ENCODE peak calls at places on chromosomes 2 and 18, in nine cellular contexts. One of them, this sample, is unnamed.

GRCh38 chr2:23706613-23707078 is 220.3 kb downstream of the ATAD2B start:
- DNase-seq in NCI-H1417 treated with DMSO at 0.1 percent for 48 hours: no peak
- DNase-seq in CD4-positive, alpha-beta memory T cell: no peak
- DNase-seq in left cardiac atrium: no peak
- DNase-seq in mesothelial cell of epicardium: no peak
- DNase-seq in GM13977: no peak
- DNase-seq in NCI-H510A: no peak
- DNase-seq in mammary epithelial cell: no peak
- DNase-seq in RWPE2: no peak
- DNase-seq in this sample: no peak

GRCh38 chr2:9153589-9153988 is 53.0 kb upstream of the ASAP2 start:
- DNase-seq in NCI-H1417 treated with DMSO at 0.1 percent for 48 hours: no peak
- DNase-seq in CD4-positive, alpha-beta memory T cell: no peak
- DNase-seq in left cardiac atrium: no peak
- DNase-seq in mesothelial cell of epicardium: no peak
- DNase-seq in GM13977: no peak
- DNase-seq in NCI-H510A: no peak
- DNase-seq in mammary epithelial cell: peak
- DNase-seq in RWPE2: no peak
- DNase-seq in this sample: no peak

GRCh38 chr2:240999001-240999791 is 778 bp downstream of the SNED1 start:
- DNase-seq in NCI-H1417 treated with DMSO at 0.1 percent for 48 hours: no peak
- DNase-seq in CD4-positive, alpha-beta memory T cell: no peak
- DNase-seq in left cardiac atrium: peak
- DNase-seq in mesothelial cell of epicardium: peak
- DNase-seq in GM13977: no peak
- DNase-seq in NCI-H510A: no peak
- DNase-seq in mammary epithelial cell: no peak
- DNase-seq in RWPE2: peak
- DNase-seq in this sample: no peak

GRCh38 chr2:113977660-113978523 is 88.0 kb downstream of the ACTR3 start:
- DNase-seq in NCI-H1417 treated with DMSO at 0.1 percent for 48 hours: no peak
- DNase-seq in CD4-positive, alpha-beta memory T cell: no peak
- DNase-seq in left cardiac atrium: no peak
- DNase-seq in mesothelial cell of epicardium: no peak
- DNase-seq in GM13977: no peak
- DNase-seq in NCI-H510A: peak
- DNase-seq in mammary epithelial cell: peak
- DNase-seq in RWPE2: no peak
- DNase-seq in this sample: no peak

GRCh38 chr18:11021477-11021876 is 127.9 kb downstream of the PIEZO2 start:
- DNase-seq in NCI-H1417 treated with DMSO at 0.1 percent for 48 hours: no peak
- DNase-seq in CD4-positive, alpha-beta memory T cell: no peak
- DNase-seq in left cardiac atrium: no peak
- DNase-seq in mesothelial cell of epicardium: no peak
- DNase-seq in GM13977: no peak
- DNase-seq in NCI-H510A: no peak
- DNase-seq in mammary epithelial cell: no peak
- DNase-seq in RWPE2: no peak
- DNase-seq in this sample: no peak

GRCh38 chr2:43012966-43013365 is 213.4 kb downstream of the ZFP36L2 start:
- DNase-seq in NCI-H1417 treated with DMSO at 0.1 percent for 48 hours: no peak
- DNase-seq in CD4-positive, alpha-beta memory T cell: no peak
- DNase-seq in left cardiac atrium: no peak
- DNase-seq in mesothelial cell of epicardium: no peak
- DNase-seq in GM13977: no peak
- DNase-seq in NCI-H510A: no peak
- DNase-seq in mammary epithelial cell: no peak
- DNase-seq in RWPE2: no peak
- DNase-seq in this sample: no peak

GRCh38 chr2:26864646-26865045 is 16.7 kb downstream of the DPYSL5 start:
- DNase-seq in NCI-H1417 treated with DMSO at 0.1 percent for 48 hours: no peak
- DNase-seq in CD4-positive, alpha-beta memory T cell: no peak
- DNase-seq in left cardiac atrium: no peak
- DNase-seq in mesothelial cell of epicardium: no peak
- DNase-seq in GM13977: no peak
- DNase-seq in NCI-H510A: no peak
- DNase-seq in mammary epithelial cell: no peak
- DNase-seq in RWPE2: no peak
- DNase-seq in this sample: no peak

GRCh38 chr2:235762832-235763598 is 269.2 kb downstream of the AGAP1 start:
- DNase-seq in NCI-H1417 treated with DMSO at 0.1 percent for 48 hours: no peak
- DNase-seq in CD4-positive, alpha-beta memory T cell: no peak
- DNase-seq in left cardiac atrium: no peak
- DNase-seq in mesothelial cell of epicardium: no peak
- DNase-seq in GM13977: no peak
- DNase-seq in NCI-H510A: no peak
- DNase-seq in mammary epithelial cell: no peak
- DNase-seq in RWPE2: no peak
- DNase-seq in this sample: no peak

GRCh38 chr2:4175343-4175742 is 472.0 kb downstream of the DCDC2C start:
- DNase-seq in NCI-H1417 treated with DMSO at 0.1 percent for 48 hours: no peak
- DNase-seq in CD4-positive, alpha-beta memory T cell: no peak
- DNase-seq in left cardiac atrium: no peak
- DNase-seq in mesothelial cell of epicardium: no peak
- DNase-seq in GM13977: no peak
- DNase-seq in NCI-H510A: no peak
- DNase-seq in mammary epithelial cell: no peak
- DNase-seq in RWPE2: no peak
- DNase-seq in this sample: no peak

GRCh38 chr2:136527560-136527959 is 237.8 kb upstream of the THSD7B start:
- DNase-seq in NCI-H1417 treated with DMSO at 0.1 percent for 48 hours: no peak
- DNase-seq in CD4-positive, alpha-beta memory T cell: peak
- DNase-seq in left cardiac atrium: no peak
- DNase-seq in mesothelial cell of epicardium: no peak
- DNase-seq in GM13977: no peak
- DNase-seq in NCI-H510A: no peak
- DNase-seq in mammary epithelial cell: peak
- DNase-seq in RWPE2: no peak
- DNase-seq in this sample: no peak

GRCh38 chr18:46264255-46264654 is 160.1 kb downstream of the HAUS1 start:
- DNase-seq in NCI-H1417 treated with DMSO at 0.1 percent for 48 hours: no peak
- DNase-seq in CD4-positive, alpha-beta memory T cell: peak
- DNase-seq in left cardiac atrium: no peak
- DNase-seq in mesothelial cell of epicardium: no peak
- DNase-seq in GM13977: peak
- DNase-seq in NCI-H510A: no peak
- DNase-seq in mammary epithelial cell: peak
- DNase-seq in RWPE2: no peak
- DNase-seq in this sample: no peak

GRCh38 chr2:31893093-31893492 is 117.7 kb downstream of the MEMO1 start:
- DNase-seq in NCI-H1417 treated with DMSO at 0.1 percent for 48 hours: no peak
- DNase-seq in CD4-positive, alpha-beta memory T cell: no peak
- DNase-seq in left cardiac atrium: no peak
- DNase-seq in mesothelial cell of epicardium: no peak
- DNase-seq in GM13977: no peak
- DNase-seq in NCI-H510A: no peak
- DNase-seq in mammary epithelial cell: no peak
- DNase-seq in RWPE2: no peak
- DNase-seq in this sample: no peak

GRCh38 chr2:195404650-195405049 is 252.4 kb upstream of the SLC39A10 start:
- DNase-seq in NCI-H1417 treated with DMSO at 0.1 percent for 48 hours: no peak
- DNase-seq in CD4-positive, alpha-beta memory T cell: peak
- DNase-seq in left cardiac atrium: no peak
- DNase-seq in mesothelial cell of epicardium: no peak
- DNase-seq in GM13977: no peak
- DNase-seq in NCI-H510A: no peak
- DNase-seq in mammary epithelial cell: no peak
- DNase-seq in RWPE2: no peak
- DNase-seq in this sample: no peak

GRCh38 chr2:135667045-135667444 is 74.6 kb upstream of the UBXN4 start:
- DNase-seq in NCI-H1417 treated with DMSO at 0.1 percent for 48 hours: no peak
- DNase-seq in CD4-positive, alpha-beta memory T cell: no peak
- DNase-seq in left cardiac atrium: no peak
- DNase-seq in mesothelial cell of epicardium: no peak
- DNase-seq in GM13977: no peak
- DNase-seq in NCI-H510A: no peak
- DNase-seq in mammary epithelial cell: no peak
- DNase-seq in RWPE2: no peak
- DNase-seq in this sample: no peak